ENCODE peak calls at places on chromosomes 12 and 14, in seven cellular contexts. One of them, this sample, is unnamed.

GRCh38 chr14:49506650-49507049 is 79.5 kb downstream of the RPS29 start:
- DNase-seq in spleen: no peak
- DNase-seq in tibial artery: no peak
- DNase-seq in uterus: no peak
- DNase-seq in heart right ventricle: no peak
- DNase-seq in left ventricle myocardium inferior: no peak
- DNase-seq in lung: no peak
- DNase-seq in this sample: no peak

GRCh38 chr14:34098045-34098984 is 147.4 kb upstream of the EGLN3 start:
- DNase-seq in lung: no peak
- DNase-seq in uterus: peak
- DNase-seq in spleen: no peak
- DNase-seq in tibial artery: peak
- DNase-seq in left ventricle myocardium inferior: no peak
- DNase-seq in heart right ventricle: peak
- DNase-seq in this sample: no peak

GRCh38 chr12:52058631-52059324 is 7.5 kb downstream of the NR4A1 start:
- DNase-seq in tibial artery: no peak
- DNase-seq in heart right ventricle: peak
- DNase-seq in uterus: no peak
- DNase-seq in left ventricle myocardium inferior: no peak
- DNase-seq in spleen: no peak
- DNase-seq in lung: no peak
- DNase-seq in this sample: no peak

GRCh38 chr12:125861299-125862281 is 796.4 kb downstream of the AACS start:
- DNase-seq in tibial artery: no peak
- DNase-seq in heart right ventricle: peak
- DNase-seq in left ventricle myocardium inferior: peak
- DNase-seq in spleen: peak
- DNase-seq in uterus: no peak
- DNase-seq in lung: peak
- DNase-seq in this sample: no peak

GRCh38 chr12:95790025-95790911 is at the start of gene NTN4:
- DNase-seq in lung: peak
- DNase-seq in left ventricle myocardium inferior: peak
- DNase-seq in uterus: peak
- DNase-seq in heart right ventricle: peak
- DNase-seq in spleen: peak
- DNase-seq in tibial artery: peak
- DNase-seq in this sample: no peak

GRCh38 chr14:20412876-20413784 is at the start of gene TEP1:
- DNase-seq in lung: peak
- DNase-seq in tibial artery: peak
- DNase-seq in uterus: peak
- DNase-seq in left ventricle myocardium inferior: peak
- DNase-seq in heart right ventricle: peak
- DNase-seq in spleen: peak
- DNase-seq in this sample: peak

GRCh38 chr12:109494348-109494881 is 17.0 kb downstream of the UBE3B start:
- DNase-seq in uterus: no peak
- DNase-seq in spleen: no peak
- DNase-seq in lung: no peak
- DNase-seq in tibial artery: no peak
- DNase-seq in left ventricle myocardium inferior: no peak
- DNase-seq in heart right ventricle: no peak
- DNase-seq in this sample: no peak

GRCh38 chr12:77725611-77726010 is 105.1 kb upstream of the NAV3 start:
- DNase-seq in spleen: no peak
- DNase-seq in uterus: no peak
- DNase-seq in heart right ventricle: no peak
- DNase-seq in tibial artery: no peak
- DNase-seq in left ventricle myocardium inferior: no peak
- DNase-seq in lung: no peak
- DNase-seq in this sample: no peak

GRCh38 chr12:98736352-98737326 is 91.5 kb downstream of the APAF1 start:
- DNase-seq in tibial artery: no peak
- DNase-seq in spleen: no peak
- DNase-seq in uterus: no peak
- DNase-seq in left ventricle myocardium inferior: no peak
- DNase-seq in heart right ventricle: no peak
- DNase-seq in lung: no peak
- DNase-seq in this sample: no peak

GRCh38 chr12:29517265-29517664 is 19.8 kb upstream of the OVCH1 start:
- DNase-seq in heart right ventricle: no peak
- DNase-seq in lung: no peak
- DNase-seq in left ventricle myocardium inferior: no peak
- DNase-seq in uterus: no peak
- DNase-seq in spleen: no peak
- DNase-seq in tibial artery: no peak
- DNase-seq in this sample: no peak

GRCh38 chr14:96058606-96059200 is 19.5 kb downstream of the C14orf132 start:
- DNase-seq in lung: no peak
- DNase-seq in uterus: no peak
- DNase-seq in heart right ventricle: no peak
- DNase-seq in spleen: peak
- DNase-seq in tibial artery: peak
- DNase-seq in left ventricle myocardium inferior: no peak
- DNase-seq in this sample: no peak

GRCh38 chr12:56078931-56079728 is 835 bp upstream of the ERBB3 start:
- DNase-seq in uterus: peak
- DNase-seq in lung: peak
- DNase-seq in heart right ventricle: peak
- DNase-seq in spleen: peak
- DNase-seq in left ventricle myocardium inferior: peak
- DNase-seq in tibial artery: peak
- DNase-seq in this sample: peak

GRCh38 chr14:22614240-22614799 is 16.2 kb downstream of the ABHD4 start:
- DNase-seq in uterus: no peak
- DNase-seq in heart right ventricle: no peak
- DNase-seq in left ventricle myocardium inferior: no peak
- DNase-seq in tibial artery: no peak
- DNase-seq in lung: no peak
- DNase-seq in spleen: no peak
- DNase-seq in this sample: no peak

GRCh38 chr12:73935817-73936216 is 601.8 kb upstream of the ATXN7L3B start:
- DNase-seq in spleen: no peak
- DNase-seq in left ventricle myocardium inferior: no peak
- DNase-seq in tibial artery: no peak
- DNase-seq in uterus: no peak
- DNase-seq in heart right ventricle: no peak
- DNase-seq in lung: no peak
- DNase-seq in this sample: no peak

GRCh38 chr12:4246116-4246515 is 27.4 kb upstream of the CCND2 start:
- DNase-seq in spleen: no peak
- DNase-seq in lung: no peak
- DNase-seq in left ventricle myocardium inferior: no peak
- DNase-seq in heart right ventricle: no peak
- DNase-seq in uterus: no peak
- DNase-seq in tibial artery: no peak
- DNase-seq in this sample: no peak

GRCh38 chr12:90854136-90854689 is 100.8 kb downstream of the CCER1 start:
- DNase-seq in left ventricle myocardium inferior: no peak
- DNase-seq in spleen: no peak
- DNase-seq in tibial artery: no peak
- DNase-seq in heart right ventricle: peak
- DNase-seq in lung: no peak
- DNase-seq in uterus: peak
- DNase-seq in this sample: no peak

GRCh38 chr12:66235626-66236281 is 46.7 kb downstream of the IRAK3 start:
- DNase-seq in left ventricle myocardium inferior: no peak
- DNase-seq in lung: no peak
- DNase-seq in heart right ventricle: no peak
- DNase-seq in spleen: no peak
- DNase-seq in tibial artery: no peak
- DNase-seq in uterus: no peak
- DNase-seq in this sample: no peak

GRCh38 chr12:114612062-114612461 is 71.9 kb downstream of the TBX3 start:
- DNase-seq in heart right ventricle: no peak
- DNase-seq in spleen: no peak
- DNase-seq in tibial artery: no peak
- DNase-seq in lung: no peak
- DNase-seq in left ventricle myocardium inferior: no peak
- DNase-seq in uterus: no peak
- DNase-seq in this sample: no peak
- H3K27ac ChIP-seq in heart right ventricle: no peak
- H3K27ac ChIP-seq in spleen: no peak
- H3K27ac ChIP-seq in tibial artery: no peak
- H3K27ac ChIP-seq in lung: no peak
- H3K27ac ChIP-seq in left ventricle myocardium inferior: no peak
- H3K27ac ChIP-seq in uterus: no peak
- H3K27ac ChIP-seq in this sample: no peak

DNA sequence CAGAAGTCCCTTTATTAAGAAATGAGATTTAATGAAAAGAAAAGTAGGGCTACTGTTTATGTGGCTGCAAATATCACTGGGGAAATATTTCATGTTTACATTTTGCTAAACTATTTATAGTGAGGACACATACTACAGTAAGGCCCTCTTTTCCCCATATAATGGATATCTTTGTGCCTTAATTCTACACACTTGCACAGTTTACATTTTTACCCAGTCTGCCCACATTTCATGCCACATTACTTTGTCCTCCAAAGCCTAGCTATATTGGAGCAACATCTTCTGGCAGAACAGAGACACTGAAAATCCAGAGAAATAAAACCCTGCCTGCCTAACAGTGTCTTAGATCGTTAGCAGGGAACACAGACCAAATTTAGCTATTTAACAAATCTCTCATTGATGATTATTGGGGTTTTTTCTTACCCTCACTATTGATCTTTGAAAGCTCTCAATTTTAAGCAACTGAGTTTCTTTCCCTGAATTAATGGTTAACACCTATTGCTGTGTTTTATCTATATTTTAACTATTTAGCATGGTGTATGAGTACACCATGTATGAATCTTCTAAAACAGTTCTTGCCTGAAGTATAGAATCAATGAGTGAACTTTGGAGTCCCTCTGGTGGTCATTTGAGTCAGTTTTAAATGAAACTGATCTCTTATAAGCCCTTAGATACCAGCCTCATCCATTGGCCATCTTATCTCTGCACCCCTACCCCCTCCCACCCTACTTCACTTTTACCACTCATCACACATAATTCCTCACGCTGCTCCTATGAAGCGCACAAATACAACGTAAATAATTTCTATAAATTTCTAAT is 170.2 kb downstream of the BCAT1 start:
- DNase-seq in spleen: no peak
- DNase-seq in uterus: no peak
- DNase-seq in lung: no peak
- DNase-seq in tibial artery: no peak
- DNase-seq in heart right ventricle: no peak
- DNase-seq in left ventricle myocardium inferior: no peak
- DNase-seq in this sample: no peak
- TF ChIP-seq CTCF in spleen: no peak
- TF ChIP-seq CTCF in uterus: no peak
- TF ChIP-seq CTCF in lung: peak
- TF ChIP-seq CTCF in tibial artery: peak
- TF ChIP-seq CTCF in heart right ventricle: peak
- TF ChIP-seq CTCF in left ventricle myocardium inferior: peak
- TF ChIP-seq CTCF in this sample: no peak

DNA sequence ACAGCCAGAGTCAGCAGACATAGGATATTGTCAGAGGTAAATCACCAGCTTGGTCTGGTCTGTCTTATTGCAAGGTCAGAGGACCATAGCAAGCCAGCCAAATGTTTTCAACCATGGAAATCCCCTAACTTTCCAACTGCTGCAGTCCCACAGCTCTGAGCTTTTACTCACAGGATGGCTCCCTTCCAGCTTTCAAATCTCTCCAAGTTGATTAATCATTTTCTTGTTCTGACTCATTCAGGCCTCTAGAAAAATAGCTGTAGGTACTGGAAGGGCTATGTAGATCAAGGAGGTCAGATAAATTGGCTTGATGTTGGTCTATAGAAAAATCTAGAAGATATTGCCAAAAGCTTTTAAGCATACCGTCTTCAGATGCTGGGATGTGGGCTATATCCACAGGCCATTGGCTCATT is 413.1 kb downstream of the RAD51B start:
- DNase-seq in lung: peak
- DNase-seq in spleen: no peak
- DNase-seq in left ventricle myocardium inferior: no peak
- DNase-seq in tibial artery: peak
- DNase-seq in uterus: peak
- DNase-seq in heart right ventricle: peak
- DNase-seq in this sample: no peak
- H3K27ac ChIP-seq in lung: peak
- H3K27ac ChIP-seq in spleen: peak
- H3K27ac ChIP-seq in left ventricle myocardium inferior: peak
- H3K27ac ChIP-seq in tibial artery: peak
- H3K27ac ChIP-seq in uterus: peak
- H3K27ac ChIP-seq in heart right ventricle: peak
- H3K27ac ChIP-seq in this sample: no peak

GRCh38 chr12:122836027-122836921 is 1.0 kb downstream of the HIP1R start:
- DNase-seq in heart right ventricle: no peak
- DNase-seq in lung: no peak
- DNase-seq in uterus: no peak
- DNase-seq in spleen: peak
- DNase-seq in left ventricle myocardium inferior: no peak
- DNase-seq in tibial artery: no peak
- DNase-seq in this sample: peak

GRCh38 chr12:122837306-122838265 is 2.3 kb downstream of the HIP1R start:
- DNase-seq in lung: no peak
- DNase-seq in spleen: peak
- DNase-seq in heart right ventricle: no peak
- DNase-seq in tibial artery: no peak
- DNase-seq in left ventricle myocardium inferior: no peak
- DNase-seq in uterus: no peak
- DNase-seq in this sample: no peak

GRCh38 chr12:122834921-122835692 is at the start of gene HIP1R:
- DNase-seq in tibial artery: no peak
- DNase-seq in lung: no peak
- DNase-seq in heart right ventricle: no peak
- DNase-seq in left ventricle myocardium inferior: no peak
- DNase-seq in spleen: peak
- DNase-seq in uterus: no peak
- DNase-seq in this sample: peak

GRCh38 chr12:122835693-122836026 is 403 bp downstream of the HIP1R start:
- DNase-seq in tibial artery: no peak
- DNase-seq in heart right ventricle: no peak
- DNase-seq in uterus: no peak
- DNase-seq in spleen: peak
- DNase-seq in lung: no peak
- DNase-seq in left ventricle myocardium inferior: no peak
- DNase-seq in this sample: no peak

DNA sequence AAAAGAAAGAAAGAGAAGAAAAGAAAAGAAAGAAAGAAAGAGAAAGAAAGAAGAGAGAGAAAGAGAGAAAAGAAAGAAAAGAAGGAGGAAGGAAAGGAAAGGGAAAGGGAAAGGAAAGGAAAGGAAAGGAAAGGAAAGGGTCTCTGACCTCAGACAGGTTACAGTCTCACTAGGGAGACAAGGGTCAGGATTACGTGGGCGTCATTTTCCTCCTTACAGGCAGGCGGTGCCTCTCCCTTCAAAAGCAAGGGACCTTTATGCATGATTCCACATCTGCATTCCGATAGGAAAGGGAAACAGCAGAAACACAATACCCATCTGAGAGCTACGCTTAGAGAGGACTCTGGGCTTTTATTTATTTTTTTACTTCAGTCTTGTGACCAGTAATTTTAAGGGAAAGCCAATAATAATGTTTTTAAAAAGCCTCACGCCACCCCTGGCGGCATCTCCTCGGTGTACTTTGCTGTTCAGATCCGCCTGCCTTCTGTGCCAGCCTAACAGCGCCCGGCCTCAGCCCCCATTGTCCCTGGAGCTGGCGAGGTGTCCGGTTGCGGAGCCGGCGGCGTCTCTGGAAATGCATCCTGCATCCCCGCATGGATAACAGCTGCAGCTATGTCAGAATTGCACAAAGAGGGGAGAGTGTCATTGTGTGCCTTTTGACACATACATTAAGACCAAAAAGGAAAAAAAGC is 882 bp upstream of the HIP1R start:
- DNase-seq in spleen: peak
- DNase-seq in heart right ventricle: no peak
- DNase-seq in tibial artery: no peak
- DNase-seq in left ventricle myocardium inferior: no peak
- DNase-seq in uterus: no peak
- DNase-seq in lung: no peak
- DNase-seq in this sample: no peak
- TF ChIP-seq CTCF in spleen: no peak
- TF ChIP-seq CTCF in heart right ventricle: no peak
- TF ChIP-seq CTCF in tibial artery: no peak
- TF ChIP-seq CTCF in left ventricle myocardium inferior: peak
- TF ChIP-seq CTCF in uterus: no peak
- TF ChIP-seq CTCF in lung: no peak
- TF ChIP-seq CTCF in this sample: no peak